ENCODE peak calls at places on chromosomes 4 and X, in four cellular contexts. C is fibroblast of the aortic adventitia; P is pancreas; S is activated CD8-positive, alpha-beta T cell treated with anti-CD3 and anti-CD28 coated beads for 36 hours. D is an unnamed sample.

GRCh38 chrX:29826651-29827206 is 388.6 kb upstream of the MAGEB2 start:
- DNase-seq in S (no peak), C (peak; percentile 35), P (no peak), D (no peak)

GRCh38 chrX:319579-320125 is 1.1 kb upstream of the GTPBP6 start:
- DNase-seq in P (peak; percentile 29), S (peak; percentile 26), C (no peak), D (no peak)

GRCh38 chr4:75686346-75686745 is 13.1 kb upstream of the G3BP2 start:
- DNase-seq in C (no peak), P (no peak), S (peak; percentile 52), D (no peak)

GRCh38 chr4:47686294-47686872 is 151.5 kb downstream of the CORIN start:
- DNase-seq in S (peak; percentile 81), C (peak; percentile 32), P (peak; percentile 25), D (peak; percentile 59)

GRCh38 chrX:23694606-23695005 is 27.3 kb downstream of the PRDX4 start:
- DNase-seq in P (peak; percentile 17), S (peak; percentile 54), C (peak; percentile 65), D (peak; percentile 67)

GRCh38 chrX:107659286-107659685 is 31.0 kb downstream of the PRPS1 start:
- DNase-seq in S (no peak), C (no peak), P (no peak), D (no peak)

GRCh38 chr4:27366424-27366823 is 505.8 kb downstream of the STIM2 start:
- DNase-seq in P (no peak), S (no peak), C (peak; percentile 97), D (peak; percentile 89)

GRCh38 chr4:7186081-7186480 is 6.3 kb upstream of the SORCS2 start:
- DNase-seq in P (no peak), S (peak; percentile 48), C (no peak), D (no peak)

GRCh38 chr4:85515701-85516100 is 40.8 kb downstream of the ARHGAP24 start:
- DNase-seq in C (no peak), P (no peak), S (no peak), D (no peak)

GRCh38 chr4:19739101-19739651 is 512.5 kb upstream of the SLIT2 start:
- DNase-seq in S (no peak), C (peak; percentile 79), P (no peak), D (peak; percentile 96)

GRCh38 chr4:170008376-170008775 is 17.8 kb downstream of the MFAP3L start:
- DNase-seq in S (no peak), C (no peak), P (no peak), D (no peak)

GRCh38 chr4:48629458-48629857 is 139.4 kb downstream of the ZAR1 start:
- DNase-seq in S (no peak), P (no peak), C (no peak), D (no peak)

GRCh38 chr4:153931804-153932203 is 142.9 kb upstream of the SFRP2 start:
- DNase-seq in C (peak; percentile 34), S (no peak), P (no peak), D (peak; percentile 27)

GRCh38 chrX:105822138-105823091 is at the start of gene NRK:
- DNase-seq in S (no peak), C (no peak), P (no peak), D (peak; percentile 11)

GRCh38 chrX:44435047-44435446 is 91.6 kb upstream of the EFHC2 start:
- DNase-seq in S (no peak), P (no peak), C (no peak), D (no peak)

GRCh38 chrX:155334486-155335316 is at the start of gene CLIC2:
- DNase-seq in C (peak; percentile 93), S (peak; percentile 20), P (no peak), D (peak; percentile 87)

GRCh38 chr4:133162941-133163340 is 13.8 kb downstream of the PCDH10 start:
- DNase-seq in C (no peak), S (no peak), P (no peak), D (no peak)

GRCh38 chrX:148310402-148311200 is 189.8 kb upstream of the AFF2 start:
- DNase-seq in C (no peak), P (no peak), S (peak; percentile 79), D (no peak)

GRCh38 chr4:175469519-175469918 is 342.5 kb downstream of the GPM6A start:
- DNase-seq in C (peak; percentile 18), S (no peak), P (no peak), D (peak; percentile 7)

GRCh38 chrX:133335027-133335426 is 80.3 kb downstream of the GPC4 start:
- DNase-seq in S (peak; percentile 11), P (no peak), C (peak; percentile 49), D (peak; percentile 32)

GRCh38 chr4:3873446-3874415 is 107.5 kb downstream of the ADRA2C start:
- DNase-seq in P (no peak), C (no peak), S (no peak), D (no peak)

GRCh38 chrX:63513825-63514574 is 162.9 kb upstream of the SPIN4 start:
- DNase-seq in P (peak; percentile 38), C (peak; percentile 92), S (no peak), D (peak; percentile 84)

GRCh38 chr4:37687175-37687525 is 974 bp upstream of the RELL1 start:
- DNase-seq in C (no peak), P (no peak), S (no peak), D (no peak)

GRCh38 chr4:161856711-161857326 is 307.0 kb downstream of the FSTL5 start:
- DNase-seq in P (no peak), S (no peak), C (no peak), D (no peak)

GRCh38 chr4:150717952-150718351 is 136.0 kb downstream of the MAB21L2 start:
- DNase-seq in S (no peak), P (no peak), C (no peak), D (no peak)

GRCh38 chrX:134244043-134244442 is 7.1 kb downstream of the CCDC160 start:
- DNase-seq in P (no peak), S (no peak), C (no peak), D (peak; percentile 5)

GRCh38 chr4:55547461-55547770 is 707 bp upstream of the CLOCK start:
- DNase-seq in C (no peak), S (no peak), P (no peak), D (no peak)

GRCh38 chrX:110153900-110154299 is 151.0 kb downstream of the TMEM164 start:
- DNase-seq in P (no peak), S (no peak), C (no peak), D (no peak)

GRCh38 chrX:2699959-2700358 is 8.9 kb downstream of the CD99 start:
- DNase-seq in C (no peak), S (no peak), P (no peak), D (no peak)

GRCh38 chr4:188329526-188329925 is 190.3 kb downstream of the TRIML1 start:
- DNase-seq in C (no peak), S (no peak), P (no peak), D (no peak)

GRCh38 chr4:107755841-107756356 is 35.9 kb upstream of the PAPSS1 start:
- DNase-seq in C (peak; percentile 41), P (no peak), S (no peak), D (peak; percentile 17)

GRCh38 chr4:24643774-24644520 is 59.6 kb upstream of the DHX15 start:
- DNase-seq in P (no peak), C (peak; percentile 36), S (no peak), D (peak; percentile 13)

DNA sequence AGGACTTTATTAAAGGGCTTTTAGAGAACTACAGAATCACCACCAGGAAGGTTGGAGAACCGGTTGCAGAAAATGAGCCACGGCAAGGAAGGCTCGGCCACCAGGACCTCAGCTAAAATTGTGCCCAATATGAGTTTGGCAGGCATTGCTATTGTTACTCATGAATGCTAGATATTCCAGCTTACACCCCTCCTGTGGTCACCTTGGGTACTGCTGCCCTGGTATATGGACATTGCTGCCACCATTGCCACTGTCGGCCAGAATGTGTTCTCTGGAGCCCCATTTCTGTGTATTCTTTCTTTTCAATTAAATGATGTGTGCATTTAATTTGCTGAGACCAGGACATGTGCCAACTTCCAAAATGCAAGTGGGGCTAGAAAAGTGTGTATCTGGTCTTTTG is 626.7 kb upstream of the BOD1L1 start:
- DNase-seq in C (peak; percentile 44), S (peak; percentile 21), P (peak; percentile 12), D (peak; percentile 46)
- TF ChIP-seq CTCF in C (peak; percentile 77), S (no peak), P (peak; percentile 43), D (peak; percentile 74)

DNA sequence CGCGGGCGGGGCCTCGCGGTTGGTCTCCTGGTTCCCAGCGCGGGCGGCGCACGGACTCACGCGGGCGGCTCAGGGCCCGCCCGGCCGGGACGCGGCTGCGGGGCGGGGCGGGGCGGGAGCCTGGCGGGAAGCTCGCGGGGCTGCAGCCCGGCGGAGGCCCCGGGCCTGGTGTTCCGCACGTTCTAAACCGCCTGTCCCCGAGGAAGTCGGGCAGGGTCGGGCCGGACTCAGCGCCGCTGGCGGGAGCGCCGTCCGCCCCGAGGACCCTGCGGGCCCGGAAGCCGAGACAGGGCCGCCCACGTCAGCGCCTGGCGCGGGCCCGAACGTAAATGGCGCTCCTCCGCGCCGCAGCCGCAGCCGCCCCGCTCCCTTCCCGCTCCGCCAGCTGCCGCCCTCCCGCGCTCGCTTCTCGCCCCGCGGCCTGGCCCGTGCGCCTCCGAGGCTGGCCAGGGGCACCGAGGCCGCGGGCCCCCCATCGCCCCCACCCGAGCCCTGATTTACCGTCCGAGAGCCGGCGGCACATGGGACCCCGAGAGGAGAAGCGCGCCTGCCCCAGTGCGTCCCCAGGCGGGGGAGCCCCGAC is 309 bp upstream of the CTBP1 start:
- DNase-seq in C (peak; percentile 82), S (peak; percentile 79), P (peak; percentile 84), D (peak; percentile 88)
- TF ChIP-seq CTCF in C (no peak), S (no peak), P (no peak), D (no peak)

GRCh38 chrX:85309717-85310116 is 65.9 kb downstream of the ZNF711 start:
- DNase-seq in S (no peak), C (no peak), P (no peak), D (no peak)
- TF ChIP-seq CTCF in S (no peak), C (no peak), P (no peak), D (no peak)

GRCh38 chrX:55135171-55135570 is 46.4 kb downstream of the PAGE2 start:
- DNase-seq in C (peak; percentile 58), P (peak; percentile 6), S (peak; percentile 29), D (peak; percentile 60)
- TF ChIP-seq CTCF in C (peak; percentile 72), P (peak; percentile 27), S (no peak), D (peak; percentile 62)

DNA sequence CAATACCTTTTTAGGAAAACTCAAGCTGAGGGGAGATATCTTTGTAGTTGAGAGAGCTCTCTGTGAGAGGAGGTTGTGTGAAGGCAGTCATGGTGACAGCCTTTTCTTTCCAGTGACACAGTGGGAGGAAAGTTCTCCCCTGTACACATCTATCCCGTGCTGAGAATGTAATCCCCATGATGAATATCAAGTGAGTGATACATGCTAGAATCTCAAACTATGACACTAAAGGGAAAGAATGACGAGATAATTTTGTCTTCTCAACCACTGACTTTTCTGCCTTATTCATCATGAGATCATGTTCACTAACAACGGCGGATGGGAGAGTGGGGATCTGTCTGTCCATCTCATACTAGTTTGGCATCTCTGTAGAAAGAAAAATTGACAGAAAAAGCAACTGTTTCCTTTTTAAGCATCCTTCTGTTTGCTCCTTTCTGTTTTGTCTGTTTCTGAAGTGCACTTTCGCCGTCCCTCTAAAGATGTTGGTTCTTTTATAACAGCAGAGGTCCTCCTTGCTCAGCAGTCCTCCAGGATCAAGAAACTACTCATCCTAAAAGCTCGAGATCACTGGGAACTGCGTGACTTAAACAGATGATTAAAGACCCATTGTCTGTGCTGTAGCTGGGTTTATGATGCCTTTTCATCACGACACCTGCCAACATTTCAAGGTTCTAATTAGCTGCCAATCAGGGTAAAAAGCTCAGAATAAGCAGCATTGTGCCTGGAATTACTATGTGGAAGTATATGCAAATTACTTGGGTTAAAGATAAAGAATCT is 137.6 kb downstream of the DCK start:
- DNase-seq in S (no peak), P (no peak), C (peak; percentile 77), D (peak; percentile 39)
- TF ChIP-seq CTCF in S (no peak), P (no peak), C (peak; percentile 27), D (no peak)

GRCh38 chr4:5409237-5409636 is 299.1 kb downstream of the EVC2 start:
- DNase-seq in C (no peak), S (no peak), P (no peak), D (no peak)

GRCh38 chr4:5412296-5412695 is 296.1 kb downstream of the EVC2 start:
- DNase-seq in S (no peak), P (no peak), C (no peak), D (no peak)

GRCh38 chr4:5409980-5410618 is 298.3 kb downstream of the EVC2 start:
- DNase-seq in C (no peak), P (no peak), S (no peak), D (no peak)
- TF ChIP-seq CTCF in C (no peak), P (no peak), S (no peak), D (no peak)